ENCODE peak calls at places on chromosomes 7 and 10, in four cellular contexts. One of them, this sample, is unnamed.

GRCh38 chr10:116690356-116691078 is 51.8 kb downstream of the HSPA12A start:
- DNase-seq in kidney epithelial cell: no peak
- DNase-seq in right lobe of liver: no peak
- DNase-seq in SK-N-SH: no peak
- DNase-seq in this sample: no peak

GRCh38 chr10:101066146-101066889 is 4.5 kb downstream of the KAZALD1 start:
- DNase-seq in right lobe of liver: peak
- DNase-seq in SK-N-SH: peak
- DNase-seq in kidney epithelial cell: no peak
- DNase-seq in this sample: no peak

GRCh38 chr10:71512794-71513379 is 116.2 kb downstream of the CDH23 start:
- DNase-seq in kidney epithelial cell: peak
- DNase-seq in right lobe of liver: no peak
- DNase-seq in SK-N-SH: peak
- DNase-seq in this sample: no peak

GRCh38 chr10:30481603-30482002 is 47.6 kb downstream of the MAP3K8 start:
- DNase-seq in kidney epithelial cell: no peak
- DNase-seq in SK-N-SH: no peak
- DNase-seq in right lobe of liver: no peak
- DNase-seq in this sample: no peak

GRCh38 chr10:5550621-5551530 is 26.1 kb downstream of the CALML3 start:
- DNase-seq in SK-N-SH: no peak
- DNase-seq in right lobe of liver: no peak
- DNase-seq in kidney epithelial cell: no peak
- DNase-seq in this sample: no peak

GRCh38 chr10:122847782-122848604 is 2.3 kb upstream of the CUZD1 start:
- DNase-seq in kidney epithelial cell: no peak
- DNase-seq in SK-N-SH: no peak
- DNase-seq in right lobe of liver: no peak
- DNase-seq in this sample: no peak

GRCh38 chr7:105191329-105191728 is 177.3 kb downstream of the KMT2E start:
- DNase-seq in kidney epithelial cell: no peak
- DNase-seq in right lobe of liver: no peak
- DNase-seq in SK-N-SH: no peak
- DNase-seq in this sample: no peak

GRCh38 chr7:43119371-43120069 is 7.1 kb downstream of the HECW1 start:
- DNase-seq in right lobe of liver: no peak
- DNase-seq in kidney epithelial cell: no peak
- DNase-seq in SK-N-SH: no peak
- DNase-seq in this sample: peak

GRCh38 chr7:28316489-28316888 is 95.8 kb upstream of the CREB5 start:
- DNase-seq in right lobe of liver: no peak
- DNase-seq in SK-N-SH: no peak
- DNase-seq in kidney epithelial cell: no peak
- DNase-seq in this sample: no peak

GRCh38 chr10:27526242-27526641 is 22.1 kb downstream of the RAB18 start:
- DNase-seq in kidney epithelial cell: no peak
- DNase-seq in SK-N-SH: no peak
- DNase-seq in right lobe of liver: no peak
- DNase-seq in this sample: no peak

GRCh38 chr7:127598318-127598717 is 4.8 kb downstream of the FSCN3 start:
- DNase-seq in right lobe of liver: no peak
- DNase-seq in SK-N-SH: no peak
- DNase-seq in kidney epithelial cell: no peak
- DNase-seq in this sample: no peak

GRCh38 chr10:17075510-17075909 is 54.1 kb downstream of the CUBN start:
- DNase-seq in right lobe of liver: no peak
- DNase-seq in kidney epithelial cell: peak
- DNase-seq in SK-N-SH: no peak
- DNase-seq in this sample: peak

GRCh38 chr7:153084283-153084682 is 324.7 kb downstream of the ACTR3B start:
- DNase-seq in SK-N-SH: no peak
- DNase-seq in right lobe of liver: no peak
- DNase-seq in kidney epithelial cell: no peak
- DNase-seq in this sample: no peak

DNA sequence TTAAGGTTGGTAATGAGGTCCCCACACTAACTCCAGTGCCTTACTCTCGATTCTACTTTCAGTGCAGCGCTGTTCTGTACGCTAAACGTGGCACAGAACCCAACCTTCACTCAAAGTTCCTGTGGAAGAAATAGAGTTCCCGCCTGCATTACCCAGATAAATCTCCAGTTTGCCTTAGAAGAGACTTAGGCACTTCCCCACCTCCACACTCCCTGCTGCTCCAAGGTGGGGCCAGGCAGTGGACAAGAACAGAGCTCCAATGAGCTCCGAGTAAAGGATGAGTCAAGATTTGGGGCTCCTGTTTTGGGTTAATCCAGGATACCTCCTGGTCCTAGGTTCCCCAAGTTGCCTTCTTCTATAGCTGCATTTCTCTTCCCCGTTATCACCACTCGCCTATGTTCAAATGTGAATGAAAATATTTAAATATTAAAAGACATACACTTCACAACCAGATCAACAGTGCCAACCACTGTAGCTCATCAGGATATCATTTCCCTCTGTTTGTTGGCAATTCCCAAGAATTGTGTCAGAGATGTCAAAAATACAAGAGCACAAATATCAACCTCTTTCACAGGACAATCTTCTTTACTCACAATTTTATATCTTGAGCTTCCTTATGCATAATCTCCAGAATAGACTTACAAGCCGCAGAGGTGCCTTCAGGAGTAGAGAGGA is 48.0 kb downstream of the MALSU1 start:
- DNase-seq in kidney epithelial cell: no peak
- DNase-seq in SK-N-SH: no peak
- DNase-seq in right lobe of liver: no peak
- DNase-seq in this sample: no peak
- H3K4me3 ChIP-seq in kidney epithelial cell: no peak
- H3K4me3 ChIP-seq in SK-N-SH: peak
- H3K4me3 ChIP-seq in right lobe of liver: no peak
- H3K4me3 ChIP-seq in this sample: no peak

GRCh38 chr7:151925446-151926335 is 30.6 kb upstream of the GALNTL5 start:
- DNase-seq in right lobe of liver: peak
- DNase-seq in kidney epithelial cell: no peak
- DNase-seq in SK-N-SH: peak
- DNase-seq in this sample: no peak
- TF ChIP-seq CTCF in right lobe of liver: no peak
- TF ChIP-seq CTCF in kidney epithelial cell: no peak
- TF ChIP-seq CTCF in SK-N-SH: no peak
- TF ChIP-seq CTCF in this sample: no peak

GRCh38 chr10:73991203-73991602 is 6.7 kb upstream of the VCL start:
- DNase-seq in right lobe of liver: no peak
- DNase-seq in SK-N-SH: no peak
- DNase-seq in kidney epithelial cell: no peak
- DNase-seq in this sample: no peak

GRCh38 chr10:73995035-73995358 is 2.9 kb upstream of the VCL start:
- DNase-seq in right lobe of liver: no peak
- DNase-seq in SK-N-SH: no peak
- DNase-seq in kidney epithelial cell: no peak
- DNase-seq in this sample: no peak

GRCh38 chr10:73989594-73990142 is 8.2 kb upstream of the VCL start:
- DNase-seq in kidney epithelial cell: no peak
- DNase-seq in right lobe of liver: no peak
- DNase-seq in SK-N-SH: no peak
- DNase-seq in this sample: no peak

GRCh38 chr10:73992899-73993788 is 4.8 kb upstream of the VCL start:
- DNase-seq in kidney epithelial cell: no peak
- DNase-seq in SK-N-SH: no peak
- DNase-seq in right lobe of liver: no peak
- DNase-seq in this sample: no peak

GRCh38 chr10:73991846-73992245 is 6.1 kb upstream of the VCL start:
- DNase-seq in right lobe of liver: no peak
- DNase-seq in kidney epithelial cell: no peak
- DNase-seq in SK-N-SH: no peak
- DNase-seq in this sample: no peak
- H3K4me3 ChIP-seq in right lobe of liver: no peak
- H3K4me3 ChIP-seq in kidney epithelial cell: no peak
- H3K4me3 ChIP-seq in SK-N-SH: no peak
- H3K4me3 ChIP-seq in this sample: no peak

DNA sequence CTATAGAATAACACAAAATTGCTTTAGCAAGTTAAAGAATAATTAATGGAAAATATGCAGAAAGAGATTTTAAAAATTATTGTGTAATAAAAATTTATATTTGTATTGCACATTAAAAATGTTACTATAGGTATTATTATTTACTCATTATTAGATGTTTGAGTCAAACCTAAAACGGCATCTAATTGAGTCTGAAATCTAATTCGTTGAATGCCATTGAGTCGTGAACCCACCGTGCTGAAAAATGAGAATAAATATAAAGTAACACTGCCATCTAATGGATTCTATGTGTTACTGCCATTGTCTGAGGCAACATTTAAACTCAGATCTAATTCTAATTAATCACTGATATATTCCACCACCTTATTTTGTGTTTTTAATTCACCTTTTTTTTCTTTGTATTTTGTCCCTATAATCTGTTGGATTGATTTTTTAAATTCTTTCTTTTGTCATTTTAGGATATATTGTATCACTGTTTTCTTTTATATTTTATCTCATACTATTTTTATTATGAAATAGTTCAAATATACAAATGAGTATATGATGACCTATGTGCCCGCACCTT is 62.2 kb downstream of the SAMD9 start:
- DNase-seq in kidney epithelial cell: no peak
- DNase-seq in SK-N-SH: peak
- DNase-seq in right lobe of liver: no peak
- DNase-seq in this sample: no peak
- TF ChIP-seq CTCF in kidney epithelial cell: peak
- TF ChIP-seq CTCF in SK-N-SH: peak
- TF ChIP-seq CTCF in right lobe of liver: peak
- TF ChIP-seq CTCF in this sample: peak

GRCh38 chr10:103651783-103652476 is 158.4 kb downstream of the NEURL1 start:
- DNase-seq in right lobe of liver: peak
- DNase-seq in kidney epithelial cell: no peak
- DNase-seq in SK-N-SH: no peak
- DNase-seq in this sample: no peak

GRCh38 chr10:103648231-103648950 is 154.9 kb downstream of the NEURL1 start:
- DNase-seq in kidney epithelial cell: no peak
- DNase-seq in right lobe of liver: no peak
- DNase-seq in SK-N-SH: no peak
- DNase-seq in this sample: no peak

GRCh38 chr10:103648951-103649532 is 155.5 kb downstream of the NEURL1 start:
- DNase-seq in SK-N-SH: no peak
- DNase-seq in right lobe of liver: peak
- DNase-seq in kidney epithelial cell: no peak
- DNase-seq in this sample: no peak

GRCh38 chr10:103652599-103653281 is 159.2 kb downstream of the NEURL1 start:
- DNase-seq in kidney epithelial cell: no peak
- DNase-seq in SK-N-SH: no peak
- DNase-seq in right lobe of liver: peak
- DNase-seq in this sample: no peak

GRCh38 chr10:103649654-103650423 is 156.3 kb downstream of the NEURL1 start:
- DNase-seq in kidney epithelial cell: no peak
- DNase-seq in right lobe of liver: no peak
- DNase-seq in SK-N-SH: no peak
- DNase-seq in this sample: no peak
- H3K4me3 ChIP-seq in kidney epithelial cell: no peak
- H3K4me3 ChIP-seq in right lobe of liver: no peak
- H3K4me3 ChIP-seq in SK-N-SH: no peak
- H3K4me3 ChIP-seq in this sample: no peak